ENCODE peak calls at places on chromosome 15, in six cellular contexts. Z is uterus, Y is left ventricle myocardium inferior, D is esophagus squamous epithelium, J is heart left ventricle, X is brain microvascular endothelial cell. F is an unnamed sample.

GRCh38 chr15:39605146-39605545 is 24.3 kb downstream of the THBS1 start:
- DNase-seq in X (no peak), Z (no peak), D (no peak), Y (no peak), J (no peak), F (no peak)

GRCh38 chr15:56187665-56188064 is 56.0 kb downstream of the RFX7 start:
- DNase-seq in X (no peak), Y (no peak), Z (no peak), J (no peak), D (no peak), F (no peak)

GRCh38 chr15:50261979-50262378 is 3.5 kb downstream of the HDC start:
- DNase-seq in Y (no peak), Z (no peak), D (no peak), J (no peak), X (no peak), F (no peak)

GRCh38 chr15:40397688-40398412 is 7.7 kb upstream of the IVD start:
- DNase-seq in J (no peak), X (no peak), Y (no peak), Z (no peak), D (no peak), F (no peak)

GRCh38 chr15:74608776-74609175 is 6.9 kb upstream of the CLK3 start:
- DNase-seq in Y (no peak), J (no peak), X (no peak), D (no peak), Z (no peak), F (no peak)

GRCh38 chr15:81265256-81265943 is 58.5 kb downstream of the STARD5 start:
- DNase-seq in J (no peak), Y (no peak), X (no peak), Z (no peak), D (no peak), F (peak; percentile 56)

GRCh38 chr15:91279481-91279880 is 179.4 kb downstream of the SV2B start:
- DNase-seq in D (no peak), J (no peak), X (no peak), Y (no peak), Z (no peak), F (no peak)

GRCh38 chr15:101288905-101289513 is 6.0 kb downstream of the SNRPA1 start:
- DNase-seq in J (no peak), D (no peak), Z (no peak), X (peak; percentile 33), Y (no peak), F (no peak)

GRCh38 chr15:74964794-74965193 is 8.2 kb upstream of the RPP25 start:
- DNase-seq in X (peak; percentile 39), Z (no peak), J (no peak), D (no peak), Y (no peak), F (no peak)

GRCh38 chr15:38053786-38054185 is 119.3 kb downstream of the TMCO5A start:
- DNase-seq in D (no peak), J (no peak), Y (no peak), Z (no peak), X (no peak), F (no peak)

GRCh38 chr15:38224486-38224885 is 28.1 kb upstream of the SPRED1 start:
- DNase-seq in Y (no peak), X (no peak), J (no peak), Z (no peak), D (no peak), F (no peak)

GRCh38 chr15:80154336-80154735 is 1.5 kb downstream of the FAH start:
- DNase-seq in D (no peak), Y (no peak), J (no peak), X (no peak), Z (no peak), F (no peak)

GRCh38 chr15:80844011-80844732 is 65.0 kb downstream of the CEMIP start:
- DNase-seq in X (peak; percentile 35), J (no peak), Z (no peak), Y (no peak), D (no peak), F (no peak)

DNA sequence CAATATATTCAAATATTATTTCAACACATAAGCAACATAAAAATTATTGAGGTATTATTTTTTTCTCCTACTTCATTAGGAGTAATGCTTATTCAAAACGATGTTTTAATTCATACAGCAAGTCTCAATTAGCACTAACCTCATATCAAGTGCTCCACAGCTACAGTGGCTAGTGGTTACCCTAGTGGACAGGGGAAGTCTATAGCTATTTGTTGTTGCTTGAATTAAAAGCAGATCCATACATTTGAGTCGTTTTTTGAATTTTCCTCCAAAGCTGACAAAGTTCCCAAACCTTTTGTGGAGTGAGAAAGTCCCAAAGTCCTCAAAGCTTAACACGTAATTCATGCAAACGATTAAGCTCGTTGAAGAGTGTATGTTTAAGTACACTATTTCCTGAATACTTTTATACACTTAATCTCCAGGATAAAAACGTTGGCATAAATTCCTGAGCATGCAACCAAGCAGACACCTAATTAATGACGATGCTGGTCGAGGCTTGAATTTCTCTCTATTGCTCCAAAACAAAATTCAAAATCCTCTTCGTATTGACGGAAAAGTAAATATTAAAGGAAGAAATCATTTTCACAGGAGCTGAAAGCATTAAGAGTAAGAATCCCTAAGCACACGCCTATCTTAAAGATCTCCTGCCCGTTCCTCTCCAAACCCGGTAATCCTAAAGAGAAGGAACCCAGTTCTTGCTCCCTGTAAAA is 984 bp downstream of the VPS13C start:
- DNase-seq in Z (no peak), D (no peak), X (no peak), J (no peak), Y (no peak), F (no peak)
- TF ChIP-seq CTCF in Z (no peak), D (peak; percentile 14), X (peak; percentile 41), J (no peak), Y (peak; percentile 17), F (no peak)

DNA sequence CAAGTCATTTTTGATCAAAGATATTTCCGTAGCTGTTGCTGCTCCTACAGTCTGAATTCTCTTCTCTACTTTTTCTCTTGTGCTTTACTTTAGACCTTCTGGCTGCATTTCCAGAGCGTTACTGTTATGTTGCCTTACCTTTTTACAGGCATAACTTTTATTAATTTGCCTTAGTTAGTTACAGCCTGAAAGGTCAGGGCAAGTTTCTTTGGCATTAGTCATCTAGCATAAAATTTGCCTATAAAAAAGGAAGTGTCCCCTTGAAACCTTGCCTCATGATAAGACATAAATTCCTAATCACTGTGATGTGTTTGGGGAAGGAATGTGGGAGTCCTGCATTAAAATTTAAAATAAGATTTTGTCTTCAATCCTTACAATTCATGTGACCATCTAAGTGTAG is 618.5 kb downstream of the NR2F2 start:
- DNase-seq in J (no peak), Y (no peak), X (no peak), Z (no peak), D (no peak), F (no peak)
- H3K27me3 ChIP-seq in J (no peaks in the 10 kb centered on the region), Y (peaks cover 62% of the 10 kb centered on the region), X (no peaks in the 10 kb centered on the region), Z (no peaks in the 10 kb centered on the region), D (no peaks in the 10 kb centered on the region), F (no peaks in the 10 kb centered on the region)

DNA sequence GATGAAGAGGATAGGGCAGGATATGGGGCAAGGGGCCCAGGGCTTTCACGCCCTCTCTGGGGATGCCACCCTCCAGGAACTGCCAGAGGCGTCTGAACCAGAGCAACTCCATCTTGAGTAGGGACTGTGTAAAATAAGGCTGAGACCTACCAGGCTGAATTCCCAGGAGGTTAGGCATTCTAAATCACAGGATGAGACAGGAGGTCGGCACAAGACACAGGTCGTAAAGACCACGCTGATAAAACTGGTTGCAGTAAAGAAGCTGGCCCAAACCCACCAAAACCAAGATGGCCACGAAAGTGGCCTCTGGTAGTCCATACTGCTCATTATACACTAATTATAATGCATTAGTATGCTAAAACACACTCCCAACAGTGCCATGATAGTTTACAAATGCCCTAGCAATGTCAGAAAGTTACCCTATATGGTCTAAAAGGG is 40.7 kb downstream of the HERC1 start:
- DNase-seq in J (no peak), Y (no peak), X (no peak), D (no peak), Z (no peak), F (no peak)
- TF ChIP-seq CTCF in J (no peak), Y (no peak), X (no peak), D (no peak), Z (no peak), F (no peak)

DNA sequence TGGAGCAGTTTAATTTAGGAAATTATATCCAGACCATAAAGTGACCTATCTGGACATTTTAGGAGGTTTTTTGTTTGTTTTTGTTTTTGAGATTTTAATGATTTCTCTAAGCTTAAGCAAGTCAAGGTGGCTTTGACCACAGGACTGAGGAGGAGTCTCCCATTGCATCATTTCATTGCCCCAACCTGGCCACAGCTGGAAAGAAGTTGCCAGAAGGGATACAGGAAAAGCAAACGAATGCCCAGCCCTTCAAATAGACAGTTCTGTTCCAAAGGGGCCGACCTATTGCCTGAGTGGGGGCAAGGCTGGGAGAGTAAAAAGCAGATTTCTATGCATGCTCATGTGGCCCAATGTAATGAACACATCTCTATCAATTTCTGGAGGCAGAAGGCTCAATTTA is 12.0 kb upstream of the ONECUT1 start:
- DNase-seq in J (no peak), D (no peak), Y (no peak), Z (no peak), X (no peak), F (no peak)
- H3K27me3 ChIP-seq in J (peaks cover 77% of the 10 kb centered on the region), D (peaks cover 62% of the 10 kb centered on the region), Y (peaks cover 100% of the 10 kb centered on the region), Z (peaks cover 79% of the 10 kb centered on the region), X (peaks cover 95% of the 10 kb centered on the region), F (peaks cover 8% of the 10 kb centered on the region)

GRCh38 chr15:33234019-33234418 is 39.5 kb upstream of the FMN1 start:
- DNase-seq in X (peak; percentile 72), Z (no peak), D (no peak), J (no peak), Y (no peak), F (no peak)
- TF ChIP-seq CTCF in X (peak; percentile 75), Z (no peak), D (peak; percentile 54), J (no peak), Y (peak; percentile 50), F (peak; percentile 45)

GRCh38 chr15:63041402-63041977 is 1.1 kb upstream of the TPM1 start:
- DNase-seq in Y (no peak), X (no peak), Z (no peak), D (no peak), J (no peak), F (no peak)
- H3K27me3 ChIP-seq in Y (peaks cover 18% of the 10 kb centered on the region), X (no peaks in the 10 kb centered on the region), Z (no peaks in the 10 kb centered on the region), D (peaks cover 3% of the 10 kb centered on the region), J (no peaks in the 10 kb centered on the region), F (peaks cover 1% of the 10 kb centered on the region)

GRCh38 chr15:85414991-85415390 is 34.6 kb downstream of the AKAP13 start:
- DNase-seq in Z (no peak), D (no peak), X (no peak), J (no peak), Y (no peak), F (no peak)

GRCh38 chr15:85412956-85413854 is 32.8 kb downstream of the AKAP13 start:
- DNase-seq in Z (peak; percentile 41), D (peak; percentile 10), J (peak; percentile 50), Y (peak; percentile 35), X (peak; percentile 94), F (peak; percentile 72)

GRCh38 chr15:85415779-85416178 is 35.4 kb downstream of the AKAP13 start:
- DNase-seq in Y (no peak), J (no peak), D (no peak), Z (no peak), X (no peak), F (no peak)

GRCh38 chr15:85414037-85414436 is 33.6 kb downstream of the AKAP13 start:
- DNase-seq in Z (no peak), D (no peak), Y (no peak), J (no peak), X (no peak), F (no peak)

DNA sequence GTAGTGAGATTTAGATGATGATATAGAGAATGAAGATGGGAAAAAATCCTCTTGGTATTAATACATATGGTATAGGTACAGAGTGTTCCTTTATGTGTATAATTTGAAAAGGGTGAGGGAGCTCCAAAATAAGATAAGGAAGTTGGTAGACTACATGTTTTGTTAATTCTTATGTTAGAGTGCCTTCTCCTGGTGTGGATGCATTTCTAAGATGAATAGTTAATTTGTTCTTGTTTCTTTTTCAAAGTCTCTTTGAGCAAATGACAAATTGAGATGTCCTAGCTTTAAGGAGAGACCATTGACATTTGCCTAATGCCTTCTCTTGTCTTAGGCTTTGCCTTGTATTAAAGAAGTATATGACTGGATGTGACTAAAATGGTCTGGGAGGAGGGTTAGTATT is 34.1 kb downstream of the AKAP13 start:
- DNase-seq in J (no peak), Y (no peak), D (no peak), X (no peak), Z (no peak), F (no peak)
- TF ChIP-seq CTCF in J (no peak), Y (peak; percentile 33), D (peak; percentile 36), X (no peak), Z (peak; percentile 12), F (no peak)